ENCODE peak calls at places on chromosome 11, in four cellular contexts. One of them, this sample, is unnamed.

GRCh38 chr11:133576351-133576750 is 44.0 kb upstream of the OPCML start:
- DNase-seq in A549: no peak
- DNase-seq in SK-N-SH: peak; percentile 17
- DNase-seq in HepG2: no peak
- DNase-seq in this sample: no peak

GRCh38 chr11:69377029-69377952 is 83.3 kb downstream of the MYEOV start:
- DNase-seq in SK-N-SH: no peak
- DNase-seq in A549: no peak
- DNase-seq in HepG2: no peak
- DNase-seq in this sample: no peak

GRCh38 chr11:65432686-65433582 is 10.3 kb downstream of the NEAT1 start:
- DNase-seq in HepG2: no peak
- DNase-seq in SK-N-SH: no peak
- DNase-seq in A549: no peak
- DNase-seq in this sample: no peak

GRCh38 chr11:7332962-7333361 is 81.3 kb downstream of the SYT9 start:
- DNase-seq in SK-N-SH: no peak
- DNase-seq in HepG2: no peak
- DNase-seq in A549: no peak
- DNase-seq in this sample: no peak

GRCh38 chr11:1082728-1083620 is 8.3 kb downstream of the MUC2 start:
- DNase-seq in HepG2: no peak
- DNase-seq in A549: no peak
- DNase-seq in SK-N-SH: no peak
- DNase-seq in this sample: no peak

GRCh38 chr11:36150986-36151385 is 138.2 kb downstream of the COMMD9 start:
- DNase-seq in A549: no peak
- DNase-seq in HepG2: no peak
- DNase-seq in SK-N-SH: no peak
- DNase-seq in this sample: no peak

GRCh38 chr11:10743354-10744035 is 7.6 kb upstream of the CTR9 start:
- DNase-seq in HepG2: no peak
- DNase-seq in SK-N-SH: no peak
- DNase-seq in A549: no peak
- DNase-seq in this sample: no peak

GRCh38 chr11:6928916-6929315 is 2.7 kb downstream of the ZNF215 start:
- DNase-seq in HepG2: no peak
- DNase-seq in SK-N-SH: no peak
- DNase-seq in A549: no peak
- DNase-seq in this sample: no peak

GRCh38 chr11:131253885-131254204 is 116.6 kb upstream of the NTM start:
- DNase-seq in HepG2: no peak
- DNase-seq in SK-N-SH: peak; percentile 42
- DNase-seq in A549: no peak
- DNase-seq in this sample: no peak

GRCh38 chr11:67352546-67353316 is 615 bp downstream of the POLD4 start:
- DNase-seq in HepG2: peak; percentile 20
- DNase-seq in A549: no peak
- DNase-seq in SK-N-SH: no peak
- DNase-seq in this sample: no peak

GRCh38 chr11:69326622-69327219 is 32.8 kb downstream of the MYEOV start:
- DNase-seq in HepG2: no peak
- DNase-seq in A549: no peak
- DNase-seq in SK-N-SH: no peak
- DNase-seq in this sample: no peak

GRCh38 chr11:68440254-68440653 is 20.3 kb upstream of the PPP6R3 start:
- DNase-seq in SK-N-SH: no peak
- DNase-seq in HepG2: no peak
- DNase-seq in A549: no peak
- DNase-seq in this sample: no peak

GRCh38 chr11:72222907-72223614 is 1.5 kb upstream of the INPPL1 start:
- DNase-seq in A549: peak; percentile 53
- DNase-seq in HepG2: peak; percentile 69
- DNase-seq in SK-N-SH: peak; percentile 92
- DNase-seq in this sample: peak; percentile 76

GRCh38 chr11:88297320-88298263 is 39.9 kb downstream of the CTSC start:
- DNase-seq in SK-N-SH: peak; percentile 4
- DNase-seq in HepG2: peak; percentile 8
- DNase-seq in A549: no peak
- DNase-seq in this sample: no peak

GRCh38 chr11:27141576-27141975 is 101.0 kb downstream of the BBOX1 start:
- DNase-seq in SK-N-SH: no peak
- DNase-seq in HepG2: no peak
- DNase-seq in A549: no peak
- DNase-seq in this sample: no peak

GRCh38 chr11:78961938-78962701 is 387.5 kb upstream of the NARS2 start:
- DNase-seq in SK-N-SH: peak; percentile 94
- DNase-seq in HepG2: no peak
- DNase-seq in A549: no peak
- DNase-seq in this sample: no peak

GRCh38 chr11:19873730-19874129 is 161.1 kb downstream of the NAV2 start:
- DNase-seq in HepG2: no peak
- DNase-seq in SK-N-SH: no peak
- DNase-seq in A549: no peak
- DNase-seq in this sample: no peak

GRCh38 chr11:105004021-105004420 is 18.9 kb downstream of the CASP5 start:
- DNase-seq in SK-N-SH: no peak
- DNase-seq in HepG2: peak; percentile 51
- DNase-seq in A549: no peak
- DNase-seq in this sample: no peak

GRCh38 chr11:72544589-72544988 is 110.3 kb upstream of the CLPB start:
- DNase-seq in A549: no peak
- DNase-seq in HepG2: no peak
- DNase-seq in SK-N-SH: peak; percentile 42
- DNase-seq in this sample: no peak

GRCh38 chr11:45961841-45962240 is 39.4 kb downstream of the LARGE2 start:
- DNase-seq in SK-N-SH: no peak
- DNase-seq in HepG2: no peak
- DNase-seq in A549: no peak
- DNase-seq in this sample: no peak

GRCh38 chr11:116533186-116533825 is 239.5 kb downstream of the BUD13 start:
- DNase-seq in HepG2: no peak
- DNase-seq in SK-N-SH: peak; percentile 87
- DNase-seq in A549: no peak
- DNase-seq in this sample: no peak

GRCh38 chr11:73439002-73439843 is 63.0 kb downstream of the RELT start:
- DNase-seq in SK-N-SH: peak; percentile 61
- DNase-seq in A549: no peak
- DNase-seq in HepG2: peak; percentile 45
- DNase-seq in this sample: no peak

GRCh38 chr11:111081021-111081511 is 164.5 kb upstream of the POU2AF2 start:
- DNase-seq in A549: no peak
- DNase-seq in HepG2: no peak
- DNase-seq in SK-N-SH: no peak
- DNase-seq in this sample: no peak

DNA sequence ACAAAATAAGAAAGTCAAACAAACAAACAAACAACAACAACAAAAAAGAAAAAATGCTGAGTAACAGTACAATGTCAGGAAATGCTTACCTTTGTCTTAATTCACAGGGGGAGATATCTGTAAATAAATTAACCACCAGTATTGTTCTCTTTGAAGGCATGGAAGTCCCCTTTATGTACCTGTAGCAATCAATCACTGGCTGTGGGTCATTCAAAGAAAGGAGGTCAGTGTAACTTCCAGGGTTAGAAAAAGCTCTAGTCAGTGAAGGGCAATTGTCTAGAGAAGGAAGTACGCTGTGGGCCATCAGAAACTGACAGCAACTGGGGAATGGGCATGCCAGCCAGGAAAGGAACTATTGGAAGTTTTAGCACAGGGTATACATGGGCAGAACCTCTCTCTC is 121.5 kb upstream of the LUZP2 start:
- DNase-seq in SK-N-SH: no peak
- DNase-seq in A549: no peak
- DNase-seq in HepG2: no peak
- DNase-seq in this sample: no peak
- TF ChIP-seq PBX3 in SK-N-SH: no peak
- TF ChIP-seq PBX3 in A549: no peak
- TF ChIP-seq PBX3 in HepG2: no peak
- TF ChIP-seq PBX3 in this sample: no peak

DNA sequence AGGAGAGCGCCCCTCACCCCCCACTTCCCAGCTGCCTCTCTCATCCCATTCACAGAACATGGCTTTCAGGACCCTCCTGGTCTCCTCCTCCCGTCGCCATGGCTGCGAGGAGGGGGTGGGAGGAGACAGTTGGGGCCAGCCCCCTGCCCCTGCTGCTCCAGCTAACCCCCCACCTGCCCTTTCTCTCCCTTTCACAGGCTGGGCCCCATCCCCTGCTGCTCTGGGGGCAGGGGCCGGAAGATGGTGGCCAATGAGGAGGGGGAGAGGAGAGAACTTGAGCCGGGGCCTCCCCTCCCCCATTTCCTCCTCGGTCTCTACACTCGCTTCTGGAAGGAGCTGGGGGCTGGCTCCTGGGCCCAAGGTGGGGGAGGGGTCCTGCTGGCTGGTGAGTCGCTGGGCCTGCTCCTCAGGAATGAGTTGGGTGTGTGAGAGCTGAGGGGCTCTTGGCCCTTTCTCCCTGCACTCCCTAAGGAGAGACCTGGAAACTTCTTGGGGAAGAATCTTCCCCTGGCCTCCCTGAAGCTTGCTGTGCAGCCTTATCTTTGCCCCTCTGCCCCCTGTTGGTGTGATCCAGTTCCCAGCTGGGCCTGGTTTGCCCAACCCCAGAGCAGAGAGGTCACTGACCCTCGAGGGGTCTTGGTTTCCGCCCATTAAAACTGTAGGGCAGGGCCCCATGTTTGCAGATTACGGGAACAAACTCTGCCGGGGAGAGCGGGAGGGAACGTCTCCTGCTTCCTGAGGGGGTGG is 10.2 kb downstream of the YPEL4 start:
- DNase-seq in HepG2: peak; percentile 58
- DNase-seq in SK-N-SH: peak; percentile 66
- DNase-seq in A549: no peak
- DNase-seq in this sample: no peak
- TF ChIP-seq PBX3 in HepG2: no peak
- TF ChIP-seq PBX3 in SK-N-SH: no peak
- TF ChIP-seq PBX3 in A549: no peak
- TF ChIP-seq PBX3 in this sample: no peak

GRCh38 chr11:113771964-113772363 is 1.5 kb downstream of the ZW10 start:
- DNase-seq in HepG2: no peak
- DNase-seq in A549: no peak
- DNase-seq in SK-N-SH: no peak
- DNase-seq in this sample: no peak

GRCh38 chr11:113773416-113774173 is at the start of gene ZW10:
- DNase-seq in SK-N-SH: peak; percentile 90
- DNase-seq in HepG2: peak; percentile 92
- DNase-seq in A549: peak; percentile 62
- DNase-seq in this sample: peak; percentile 86

GRCh38 chr11:113778111-113778910 is 1.3 kb upstream of the CLDN25 start:
- DNase-seq in A549: no peak
- DNase-seq in SK-N-SH: peak; percentile 58
- DNase-seq in HepG2: peak; percentile 40
- DNase-seq in this sample: no peak

GRCh38 chr11:113774174-113774503 is 647 bp upstream of the ZW10 start:
- DNase-seq in HepG2: no peak
- DNase-seq in SK-N-SH: no peak
- DNase-seq in A549: no peak
- DNase-seq in this sample: no peak

DNA sequence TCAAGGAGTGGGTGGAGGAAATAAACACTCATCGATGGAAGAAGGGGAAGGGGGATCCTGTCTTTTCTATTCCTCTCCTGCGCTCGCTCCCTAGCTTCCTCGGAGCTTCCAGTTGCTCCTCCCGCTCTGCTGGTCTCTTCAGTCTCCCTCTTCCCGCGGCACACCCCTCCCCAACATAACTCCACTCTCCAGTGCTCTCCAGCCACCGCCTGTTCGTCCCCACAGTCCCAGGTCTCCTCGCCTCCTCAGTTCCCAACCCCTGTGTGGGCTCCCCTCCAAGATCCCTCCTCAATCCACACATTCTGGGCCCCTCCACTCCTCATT is 438 bp downstream of the ZW10 start:
- DNase-seq in SK-N-SH: no peak
- DNase-seq in HepG2: peak; percentile 6
- DNase-seq in A549: peak; percentile 5
- DNase-seq in this sample: no peak
- TF ChIP-seq PBX3 in SK-N-SH: no peak
- TF ChIP-seq PBX3 in HepG2: no peak
- TF ChIP-seq PBX3 in A549: no peak
- TF ChIP-seq PBX3 in this sample: no peak

DNA sequence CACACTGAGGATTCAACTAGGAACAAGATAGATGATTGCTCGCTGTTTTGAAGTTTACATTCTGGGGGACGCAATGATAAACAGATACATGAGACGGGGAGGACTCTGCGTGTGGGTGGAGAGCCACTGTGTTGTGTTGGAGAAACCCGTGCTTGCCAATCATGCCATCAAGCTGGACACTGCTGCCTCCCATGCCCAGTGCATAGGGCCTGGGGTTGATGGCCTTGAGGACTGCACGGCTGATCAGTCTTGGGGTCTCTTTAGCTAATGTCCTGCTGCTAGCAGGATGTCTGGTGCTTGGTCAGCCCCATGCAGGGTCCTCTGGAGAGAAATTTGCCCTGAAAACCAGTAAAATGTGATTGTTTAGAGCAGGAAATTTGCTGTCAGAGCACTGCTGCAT is 221.2 kb upstream of the B3GAT1 start:
- DNase-seq in A549: no peak
- DNase-seq in HepG2: no peak
- DNase-seq in SK-N-SH: no peak
- DNase-seq in this sample: no peak
- TF ChIP-seq PBX3 in A549: no peak
- TF ChIP-seq PBX3 in HepG2: no peak
- TF ChIP-seq PBX3 in SK-N-SH: no peak
- TF ChIP-seq PBX3 in this sample: no peak

DNA sequence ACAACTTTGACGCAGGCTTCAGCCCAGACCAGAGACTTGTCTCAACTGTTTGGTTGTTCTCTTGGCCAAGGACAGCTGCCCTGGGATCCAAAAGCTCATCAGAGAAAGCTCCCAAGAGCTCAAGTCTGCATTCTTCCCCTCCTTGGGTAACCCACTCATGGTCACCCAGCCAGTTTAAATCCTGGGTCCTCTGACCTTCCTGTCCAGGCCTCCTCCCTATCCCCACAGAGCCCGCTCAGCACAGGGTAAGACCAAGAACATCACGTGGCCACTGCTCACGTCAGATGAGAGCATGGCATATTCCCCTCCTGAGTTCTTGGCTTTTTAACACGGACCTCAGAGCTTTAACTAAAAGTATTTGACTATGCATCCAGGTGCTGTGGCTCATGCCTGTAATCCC is 25.8 kb downstream of the TSKU start:
- DNase-seq in SK-N-SH: no peak
- DNase-seq in A549: no peak
- DNase-seq in HepG2: no peak
- DNase-seq in this sample: no peak
- TF ChIP-seq PBX3 in SK-N-SH: no peak
- TF ChIP-seq PBX3 in A549: no peak
- TF ChIP-seq PBX3 in HepG2: no peak
- TF ChIP-seq PBX3 in this sample: no peak